ENCODE peak calls at places on chromosomes 7 and 10, in four cellular contexts. G is adrenal gland, N is K562, P is GM12891. W is an unnamed sample.

GRCh38 chr10:49161411-49161997 is 26.7 kb downstream of the TMEM273 start:
- DNase-seq in N (peak; percentile 89), G (no peak), P (no peak), W (no peak)

GRCh38 chr10:74400186-74400585 is 249.2 kb downstream of the ADK start:
- DNase-seq in N (no peak), G (no peak), P (no peak), W (no peak)

GRCh38 chr7:157996359-157997079 is 591.1 kb downstream of the PTPRN2 start:
- DNase-seq in G (no peak), P (no peak), N (no peak), W (no peak)

GRCh38 chr10:11424456-11425287 is 186.8 kb downstream of the USP6NL start:
- DNase-seq in P (no peak), N (peak; percentile 72), G (peak; percentile 77), W (peak; percentile 48)

GRCh38 chr7:3164363-3164762 is 120.7 kb upstream of the CARD11 start:
- DNase-seq in P (no peak), N (no peak), G (no peak), W (no peak)

GRCh38 chr10:49304137-49304536 is 5.2 kb downstream of the C10orf71 start:
- DNase-seq in N (no peak), P (no peak), G (no peak), W (no peak)

GRCh38 chr7:140349172-140349771 is 49.1 kb downstream of the SLC37A3 start:
- DNase-seq in N (no peak), P (no peak), G (no peak), W (no peak)

GRCh38 chr7:94655562-94655883 is 410 bp downstream of the SGCE start:
- DNase-seq in G (peak; percentile 33), P (no peak), N (no peak), W (no peak)

GRCh38 chr7:27840314-27840713 is 100.4 kb downstream of the TAX1BP1 start:
- DNase-seq in G (no peak), N (no peak), P (no peak), W (no peak)

GRCh38 chr7:104328308-104328969 is at the start of gene LHFPL3:
- DNase-seq in N (no peak), P (no peak), G (no peak), W (no peak)

GRCh38 chr10:104350146-104350635 is 3.4 kb upstream of the CFAP58 start:
- DNase-seq in N (peak; percentile 73), P (no peak), G (no peak), W (no peak)

GRCh38 chr10:119947325-119947724 is 54.8 kb downstream of the SEC23IP start:
- DNase-seq in G (no peak), N (no peak), P (no peak), W (no peak)

GRCh38 chr10:21523557-21524008 is 1.9 kb downstream of the SKIDA1 start:
- DNase-seq in P (no peak), N (peak; percentile 61), G (peak; percentile 49), W (no peak)

GRCh38 chr10:6140965-6141295 is 52.1 kb downstream of the RBM17 start:
- DNase-seq in N (no peak), P (no peak), G (no peak), W (no peak)

GRCh38 chr10:85601526-85601925 is 765.1 kb downstream of the GRID1 start:
- DNase-seq in N (no peak), P (no peak), G (no peak), W (no peak)

GRCh38 chr10:126175586-126176258 is 212.6 kb downstream of the ADAM12 start:
- DNase-seq in N (no peak), G (no peak), P (no peak), W (no peak)

GRCh38 chr10:79938728-79939380 is 10.1 kb downstream of the SFTPD start:
- DNase-seq in G (peak; percentile 40), N (peak; percentile 17), P (peak; percentile 30), W (no peak)

GRCh38 chr10:28200804-28201203 is 102.1 kb downstream of the MPP7 start:
- DNase-seq in N (no peak), P (no peak), G (no peak), W (no peak)

GRCh38 chr7:99143853-99144672 is at the start of gene SMURF1:
- DNase-seq in P (peak; percentile 54), G (peak; percentile 68), N (peak; percentile 83), W (peak; percentile 21)

GRCh38 chr10:51932530-51932929 is 233.1 kb upstream of the CSTF2T start:
- DNase-seq in G (no peak), P (no peak), N (no peak), W (no peak)

GRCh38 chr10:5291501-5292195 is 73.1 kb upstream of the UCN3 start:
- DNase-seq in G (peak; percentile 23), P (no peak), N (peak; percentile 58), W (peak; percentile 34)

GRCh38 chr10:75744242-75744641 is 312.8 kb downstream of the LRMDA start:
- DNase-seq in G (no peak), P (no peak), N (no peak), W (no peak)

GRCh38 chr7:94449151-94449725 is 54.5 kb downstream of the COL1A2 start:
- DNase-seq in P (no peak), G (no peak), N (peak; percentile 24), W (peak; percentile 6)

GRCh38 chr10:58981846-58982245 is 194.6 kb upstream of the PHYHIPL start:
- DNase-seq in P (no peak), G (no peak), N (no peak), W (no peak)

GRCh38 chr10:49369216-49370162 is 26.4 kb downstream of the DRGX start:
- DNase-seq in N (no peak), G (no peak), P (no peak), W (no peak)

GRCh38 chr7:33700001-33700899 is 205.1 kb upstream of the BMPER start:
- DNase-seq in P (no peak), N (no peak), G (no peak), W (no peak)

GRCh38 chr10:2754943-2755342 is 312.4 kb upstream of the PFKP start:
- DNase-seq in G (no peak), N (no peak), P (no peak), W (no peak)

GRCh38 chr10:62437696-62438095 is 63.5 kb downstream of the ZNF365 start:
- DNase-seq in N (peak; percentile 69), P (no peak), G (no peak), W (peak; percentile 31)

GRCh38 chr10:96497391-96497790 is 16.3 kb downstream of the TLL2 start:
- DNase-seq in P (no peak), N (no peak), G (no peak), W (no peak)

GRCh38 chr7:72751978-72752377 is 76.0 kb downstream of the TYW1B start:
- DNase-seq in N (peak; percentile 29), G (no peak), P (no peak), W (no peak)

GRCh38 chr10:27446091-27446918 is 57.8 kb upstream of the RAB18 start:
- DNase-seq in G (no peak), N (peak; percentile 6), P (no peak), W (no peak)

GRCh38 chr10:72297968-72298773 is 24.4 kb downstream of the DDIT4 start:
- DNase-seq in P (peak; percentile 85), N (peak; percentile 100), G (peak; percentile 99), W (peak; percentile 98)
- TF ChIP-seq POLR2A in P (peak; percentile 77), N (peak; percentile 53), G (peak; percentile 89), W (peak; percentile 72)

DNA sequence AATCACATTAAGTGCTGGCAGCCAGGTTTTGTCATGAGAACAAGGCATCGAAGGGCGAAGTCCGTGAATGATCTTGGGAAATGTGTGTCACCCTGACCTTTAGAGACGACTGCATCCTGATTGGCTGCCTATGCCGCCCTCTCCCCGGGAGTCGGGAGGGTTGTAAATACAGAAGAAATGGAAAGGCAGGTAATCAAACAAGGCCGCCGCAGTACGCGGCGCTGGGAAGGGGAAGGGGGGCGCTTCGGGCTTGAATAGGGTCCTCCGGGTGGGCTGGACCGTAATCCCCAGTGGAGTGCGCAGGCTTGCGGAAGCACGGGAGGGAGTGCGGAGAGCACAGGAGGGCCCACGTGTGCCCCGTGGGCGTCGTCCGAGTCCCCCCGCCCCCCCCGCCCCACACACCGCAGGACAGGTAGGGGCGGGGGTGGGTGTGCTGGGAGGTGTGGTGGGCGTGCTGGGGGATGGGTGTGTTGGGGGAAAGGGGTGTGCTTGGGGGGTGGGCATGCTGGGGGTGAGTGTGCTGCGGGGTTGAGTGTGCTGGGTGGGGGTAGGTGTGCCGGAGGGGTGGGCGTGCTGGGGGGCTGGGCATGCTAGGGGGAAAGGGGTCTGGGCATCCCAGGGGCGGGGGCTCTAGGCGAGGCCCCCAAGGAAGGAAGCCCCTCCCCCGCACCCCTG is 169.4 kb downstream of the ARHGAP12 start:
- DNase-seq in G (peak; percentile 90), P (peak; percentile 39), N (no peak), W (no peak)
- TF ChIP-seq POLR2A in G (peak; percentile 68), P (no peak), N (no peak), W (peak; percentile 28)

GRCh38 chr10:15092855-15093408 is 4.2 kb upstream of the RPP38 start:
- DNase-seq in G (no peak), N (no peak), P (no peak), W (no peak)

GRCh38 chr10:15091418-15091817 is 2.8 kb upstream of the ACBD7 start:
- DNase-seq in P (no peak), G (no peak), N (no peak), W (no peak)

GRCh38 chr10:15084502-15084922 is 4.1 kb downstream of the ACBD7 start:
- DNase-seq in P (no peak), N (peak; percentile 59), G (peak; percentile 80), W (peak; percentile 53)

GRCh38 chr10:15083674-15084501 is 4.7 kb downstream of the ACBD7 start:
- DNase-seq in G (no peak), N (no peak), P (no peak), W (peak; percentile 7)

GRCh38 chr10:15088428-15089261 is at the start of gene ACBD7:
- DNase-seq in P (peak; percentile 93), G (peak; percentile 77), N (peak; percentile 86), W (peak; percentile 91)
- TF ChIP-seq POLR2A in P (no peak), G (no peak), N (no peak), W (no peak)

GRCh38 chr7:4790078-4790465 is 14.6 kb downstream of the AP5Z1 start:
- DNase-seq in P (no peak), G (no peak), N (no peak), W (no peak)

GRCh38 chr7:4790516-4790991 is 15.1 kb downstream of the AP5Z1 start:
- DNase-seq in N (no peak), G (no peak), P (no peak), W (no peak)

GRCh38 chr7:4788627-4789189 is 13.3 kb downstream of the AP5Z1 start:
- DNase-seq in N (no peak), P (no peak), G (no peak), W (no peak)

GRCh38 chr7:4787947-4788626 is 12.7 kb downstream of the AP5Z1 start:
- DNase-seq in P (no peak), G (no peak), N (no peak), W (no peak)

DNA sequence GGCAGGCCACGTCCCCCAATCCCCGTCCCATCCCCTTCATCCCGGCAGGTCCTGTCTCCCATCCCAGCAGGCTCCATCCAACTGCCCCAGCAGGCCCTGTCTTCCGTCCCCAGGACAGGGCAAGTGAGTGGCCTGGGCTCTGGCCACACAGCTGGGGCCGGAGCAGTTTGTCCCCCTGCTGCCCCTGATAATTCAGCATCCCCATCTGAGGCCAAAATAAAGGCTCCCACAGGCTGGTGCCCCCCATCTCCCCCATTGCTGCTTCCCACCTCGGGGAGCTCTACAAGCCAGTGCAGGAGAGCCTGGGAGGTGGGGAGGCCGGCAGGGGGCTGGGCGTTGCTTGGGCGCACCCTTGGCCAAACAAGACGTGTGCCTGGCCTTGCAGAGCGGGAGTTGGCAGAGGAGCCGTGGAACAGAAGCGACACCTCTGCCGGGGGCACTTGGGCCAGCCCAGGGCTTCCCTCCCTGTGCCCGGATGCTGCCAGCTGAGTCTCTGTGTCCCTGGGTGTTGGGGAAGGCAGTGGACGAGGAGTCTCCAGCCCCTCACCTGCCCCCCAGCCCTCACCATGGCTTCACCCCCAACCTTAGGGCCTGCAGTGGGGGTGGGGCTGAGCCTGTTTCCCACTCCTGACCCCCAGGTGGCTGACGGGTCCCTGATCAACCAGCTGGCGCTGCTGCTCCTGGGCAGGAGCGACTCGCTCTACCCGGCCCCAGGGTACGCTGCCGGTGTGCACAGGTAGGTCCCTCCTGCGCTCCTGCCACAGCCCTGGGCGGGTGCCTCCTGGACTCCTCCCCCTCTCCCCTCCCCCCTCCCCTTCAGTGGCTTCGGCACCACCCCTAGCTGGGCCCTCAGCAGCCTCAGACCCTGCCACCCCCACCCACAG is 14.0 kb downstream of the AP5Z1 start:
- DNase-seq in P (no peak), N (no peak), G (peak; percentile 57), W (no peak)
- TF ChIP-seq POLR2A in P (no peak), N (no peak), G (no peak), W (no peak)

W was measured in H54.